ENCODE peak calls at places on chromosomes 6 and 20, in six cellular contexts. One of them, this sample, is unnamed.

GRCh38 chr20:63955281-63955845 is 853 bp downstream of the UCKL1 start:
- DNase-seq in lung: no peak
- DNase-seq in GM23248: peak; percentile 69
- DNase-seq in Peyer's patch: no peak
- DNase-seq in sigmoid colon: no peak
- DNase-seq in Panc1: no peak
- DNase-seq in this sample: peak; percentile 87

GRCh38 chr6:117761610-117762009 is 86.3 kb downstream of the NUS1 start:
- DNase-seq in GM23248: no peak
- DNase-seq in Panc1: no peak
- DNase-seq in lung: no peak
- DNase-seq in sigmoid colon: no peak
- DNase-seq in Peyer's patch: no peak
- DNase-seq in this sample: no peak

GRCh38 chr20:10040070-10040970 is 5.5 kb downstream of the ANKEF1 start:
- DNase-seq in Peyer's patch: no peak
- DNase-seq in lung: no peak
- DNase-seq in GM23248: peak; percentile 73
- DNase-seq in Panc1: peak; percentile 85
- DNase-seq in sigmoid colon: no peak
- DNase-seq in this sample: no peak

GRCh38 chr20:32982617-32983458 is 21.4 kb downstream of the SUN5 start:
- DNase-seq in sigmoid colon: no peak
- DNase-seq in Peyer's patch: peak; percentile 49
- DNase-seq in GM23248: no peak
- DNase-seq in Panc1: no peak
- DNase-seq in lung: no peak
- DNase-seq in this sample: peak; percentile 78

GRCh38 chr20:6282642-6283041 is 159.8 kb upstream of the FERMT1 start:
- DNase-seq in Panc1: no peak
- DNase-seq in sigmoid colon: no peak
- DNase-seq in Peyer's patch: no peak
- DNase-seq in GM23248: no peak
- DNase-seq in lung: no peak
- DNase-seq in this sample: no peak

GRCh38 chr20:21534453-21534852 is 20.6 kb upstream of the NKX2-2 start:
- DNase-seq in lung: peak; percentile 54
- DNase-seq in GM23248: no peak
- DNase-seq in Peyer's patch: no peak
- DNase-seq in Panc1: no peak
- DNase-seq in sigmoid colon: no peak
- DNase-seq in this sample: no peak

GRCh38 chr20:37846573-37846972 is 56.4 kb upstream of the VSTM2L start:
- DNase-seq in GM23248: no peak
- DNase-seq in lung: no peak
- DNase-seq in Peyer's patch: no peak
- DNase-seq in sigmoid colon: no peak
- DNase-seq in Panc1: no peak
- DNase-seq in this sample: peak; percentile 78

GRCh38 chr6:26537846-26538571 is at the start of gene HMGN4:
- DNase-seq in GM23248: peak; percentile 95
- DNase-seq in sigmoid colon: peak; percentile 94
- DNase-seq in Panc1: peak; percentile 92
- DNase-seq in lung: peak; percentile 77
- DNase-seq in Peyer's patch: peak; percentile 85
- DNase-seq in this sample: peak; percentile 85

GRCh38 chr6:13766201-13766634 is 48.1 kb downstream of the MCUR1 start:
- DNase-seq in lung: no peak
- DNase-seq in GM23248: peak; percentile 80
- DNase-seq in Panc1: no peak
- DNase-seq in sigmoid colon: peak; percentile 41
- DNase-seq in Peyer's patch: no peak
- DNase-seq in this sample: no peak

GRCh38 chr20:63873477-63873971 is 8.5 kb downstream of the TPD52L2 start:
- DNase-seq in GM23248: peak; percentile 93
- DNase-seq in Panc1: peak; percentile 77
- DNase-seq in Peyer's patch: no peak
- DNase-seq in lung: peak; percentile 66
- DNase-seq in sigmoid colon: peak; percentile 82
- DNase-seq in this sample: peak; percentile 91

GRCh38 chr20:31790401-31790800 is 28.8 kb upstream of the MYLK2 start:
- DNase-seq in sigmoid colon: no peak
- DNase-seq in Panc1: no peak
- DNase-seq in Peyer's patch: no peak
- DNase-seq in lung: no peak
- DNase-seq in GM23248: peak; percentile 14
- DNase-seq in this sample: no peak

GRCh38 chr6:53794073-53794719 is 609 bp upstream of the LRRC1 start:
- DNase-seq in Peyer's patch: peak; percentile 87
- DNase-seq in lung: peak; percentile 41
- DNase-seq in GM23248: peak; percentile 92
- DNase-seq in Panc1: peak; percentile 61
- DNase-seq in sigmoid colon: peak; percentile 86
- DNase-seq in this sample: peak; percentile 73

GRCh38 chr20:41475507-41475906 is 108.9 kb upstream of the EMILIN3 start:
- DNase-seq in GM23248: peak; percentile 21
- DNase-seq in lung: no peak
- DNase-seq in Panc1: no peak
- DNase-seq in Peyer's patch: no peak
- DNase-seq in sigmoid colon: no peak
- DNase-seq in this sample: no peak

GRCh38 chr6:137488736-137489409 is 5.3 kb downstream of the OLIG3 start:
- DNase-seq in sigmoid colon: peak; percentile 63
- DNase-seq in lung: no peak
- DNase-seq in Peyer's patch: no peak
- DNase-seq in Panc1: no peak
- DNase-seq in GM23248: no peak
- DNase-seq in this sample: no peak

GRCh38 chr6:136964368-136964767 is 42.3 kb downstream of the SLC35D3 start:
- DNase-seq in Peyer's patch: peak; percentile 76
- DNase-seq in Panc1: no peak
- DNase-seq in lung: no peak
- DNase-seq in sigmoid colon: no peak
- DNase-seq in GM23248: no peak
- DNase-seq in this sample: no peak

GRCh38 chr20:2840967-2841531 is 504 bp downstream of the VPS16 start:
- DNase-seq in sigmoid colon: peak; percentile 86
- DNase-seq in Peyer's patch: peak; percentile 73
- DNase-seq in Panc1: no peak
- DNase-seq in lung: peak; percentile 56
- DNase-seq in GM23248: peak; percentile 85
- DNase-seq in this sample: no peak

GRCh38 chr6:91152824-91153223 is 566.0 kb upstream of the MAP3K7 start:
- DNase-seq in Panc1: no peak
- DNase-seq in lung: no peak
- DNase-seq in Peyer's patch: no peak
- DNase-seq in GM23248: no peak
- DNase-seq in sigmoid colon: no peak
- DNase-seq in this sample: no peak

GRCh38 chr6:47306887-47307286 is 2.8 kb downstream of the TNFRSF21 start:
- DNase-seq in Peyer's patch: no peak
- DNase-seq in lung: no peak
- DNase-seq in sigmoid colon: no peak
- DNase-seq in GM23248: peak; percentile 7
- DNase-seq in Panc1: no peak
- DNase-seq in this sample: no peak

GRCh38 chr6:161242779-161243693 is 30.8 kb downstream of the AGPAT4 start:
- DNase-seq in lung: no peak
- DNase-seq in Panc1: no peak
- DNase-seq in Peyer's patch: no peak
- DNase-seq in sigmoid colon: peak; percentile 60
- DNase-seq in GM23248: peak; percentile 95
- DNase-seq in this sample: no peak

GRCh38 chr6:16799279-16800193 is 38.3 kb upstream of the ATXN1 start:
- DNase-seq in Peyer's patch: no peak
- DNase-seq in GM23248: peak; percentile 83
- DNase-seq in lung: no peak
- DNase-seq in sigmoid colon: no peak
- DNase-seq in Panc1: peak; percentile 12
- DNase-seq in this sample: no peak

GRCh38 chr20:62980970-62981369 is 25.8 kb downstream of the BHLHE23 start:
- DNase-seq in GM23248: peak; percentile 64
- DNase-seq in sigmoid colon: no peak
- DNase-seq in lung: no peak
- DNase-seq in Peyer's patch: no peak
- DNase-seq in Panc1: no peak
- DNase-seq in this sample: no peak

GRCh38 chr6:44332585-44332984 is 9.9 kb upstream of the SPATS1 start:
- DNase-seq in GM23248: peak; percentile 43
- DNase-seq in sigmoid colon: no peak
- DNase-seq in Panc1: no peak
- DNase-seq in Peyer's patch: no peak
- DNase-seq in lung: no peak
- DNase-seq in this sample: no peak

GRCh38 chr20:40319741-40320499 is 369.1 kb downstream of the MAFB start:
- DNase-seq in sigmoid colon: no peak
- DNase-seq in GM23248: no peak
- DNase-seq in Panc1: no peak
- DNase-seq in Peyer's patch: no peak
- DNase-seq in lung: no peak
- DNase-seq in this sample: no peak

GRCh38 chr20:57695940-57696339 is 13.9 kb downstream of the PMEPA1 start:
- DNase-seq in Peyer's patch: no peak
- DNase-seq in sigmoid colon: no peak
- DNase-seq in lung: no peak
- DNase-seq in GM23248: no peak
- DNase-seq in Panc1: no peak
- DNase-seq in this sample: no peak

GRCh38 chr20:47258745-47259695 is 97.5 kb downstream of the ZMYND8 start:
- DNase-seq in GM23248: peak; percentile 48
- DNase-seq in sigmoid colon: no peak
- DNase-seq in Panc1: no peak
- DNase-seq in lung: no peak
- DNase-seq in Peyer's patch: no peak
- DNase-seq in this sample: no peak

GRCh38 chr6:113858067-113858604 is 991 bp downstream of the MARCKS start:
- DNase-seq in Panc1: no peak
- DNase-seq in sigmoid colon: peak; percentile 78
- DNase-seq in Peyer's patch: peak; percentile 77
- DNase-seq in GM23248: peak; percentile 67
- DNase-seq in lung: no peak
- DNase-seq in this sample: peak; percentile 58

GRCh38 chr6:1527098-1527497 is 82.6 kb upstream of the FOXC1 start:
- DNase-seq in Panc1: no peak
- DNase-seq in sigmoid colon: no peak
- DNase-seq in lung: no peak
- DNase-seq in GM23248: peak; percentile 37
- DNase-seq in Peyer's patch: no peak
- DNase-seq in this sample: no peak

GRCh38 chr6:70520575-70520974 is 46.2 kb upstream of the SDHAF4 start:
- DNase-seq in GM23248: peak; percentile 37
- DNase-seq in Panc1: peak; percentile 8
- DNase-seq in sigmoid colon: no peak
- DNase-seq in lung: no peak
- DNase-seq in Peyer's patch: no peak
- DNase-seq in this sample: no peak

DNA sequence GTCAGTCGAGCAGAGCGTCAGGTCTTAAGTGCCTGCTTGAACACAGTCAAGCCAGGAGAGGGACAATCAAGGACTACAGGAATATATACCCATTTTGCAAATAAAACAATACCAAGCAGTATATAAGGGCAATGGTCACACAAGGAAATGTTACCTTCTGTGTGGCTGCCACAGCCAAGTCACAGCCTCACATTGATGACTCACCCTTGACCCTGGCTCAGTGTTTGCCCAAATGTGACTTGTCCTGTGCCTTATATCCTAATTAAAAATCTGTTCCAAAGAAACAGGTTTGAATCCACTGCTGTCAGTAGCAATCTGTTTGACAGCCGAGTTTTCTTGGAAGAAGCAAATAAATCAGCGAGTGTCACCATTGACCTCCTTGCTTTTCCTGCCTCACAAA is 34.3 kb downstream of the C6orf89 start:
- DNase-seq in sigmoid colon: no peak
- DNase-seq in Peyer's patch: no peak
- DNase-seq in lung: no peak
- DNase-seq in GM23248: no peak
- DNase-seq in Panc1: no peak
- DNase-seq in this sample: no peak
- H3K4me1 ChIP-seq in sigmoid colon: no peaks in the 10 kb centered on the region
- H3K4me1 ChIP-seq in Peyer's patch: no peaks in the 10 kb centered on the region
- H3K4me1 ChIP-seq in lung: peaks cover 15% of the 10 kb centered on the region
- H3K4me1 ChIP-seq in GM23248: peaks cover 70% of the 10 kb centered on the region
- H3K4me1 ChIP-seq in Panc1: peaks cover 2% of the 10 kb centered on the region
- H3K4me1 ChIP-seq in this sample: no peaks in the 10 kb centered on the region

GRCh38 chr6:131831886-131832285 is 24.1 kb downstream of the ENPP1 start:
- DNase-seq in GM23248: no peak
- DNase-seq in Peyer's patch: no peak
- DNase-seq in lung: no peak
- DNase-seq in Panc1: no peak
- DNase-seq in sigmoid colon: no peak
- DNase-seq in this sample: no peak
- H3K27ac ChIP-seq in GM23248: no peak overlapping the region
- H3K27ac ChIP-seq in Peyer's patch: no peak overlapping the region
- H3K27ac ChIP-seq in lung: no peak overlapping the region
- H3K27ac ChIP-seq in Panc1: no peak overlapping the region
- H3K27ac ChIP-seq in sigmoid colon: no peak overlapping the region
- H3K27ac ChIP-seq in this sample: no peak overlapping the region

DNA sequence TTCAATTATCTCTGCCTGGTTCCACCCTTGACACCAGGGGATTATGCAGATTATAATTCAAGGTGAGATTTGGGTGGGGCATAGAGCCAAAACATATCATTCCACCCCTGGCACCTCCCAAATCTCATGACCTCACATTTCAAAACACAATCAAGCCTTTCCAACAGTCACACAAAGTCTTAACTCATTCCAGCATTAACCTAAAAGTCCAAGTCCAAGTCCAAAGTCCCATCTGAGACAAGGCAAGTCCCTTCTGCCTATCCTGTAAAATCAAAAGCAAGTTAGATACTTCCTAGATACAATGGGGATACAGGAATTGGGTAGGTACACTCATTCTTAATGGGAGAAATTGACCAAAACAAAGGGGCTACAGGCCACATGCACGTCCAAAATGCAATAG is 73.7 kb upstream of the SLC24A3 start:
- DNase-seq in Panc1: no peak
- DNase-seq in Peyer's patch: no peak
- DNase-seq in sigmoid colon: no peak
- DNase-seq in GM23248: no peak
- DNase-seq in lung: no peak
- DNase-seq in this sample: no peak
- H3K9me3 ChIP-seq in Panc1: no peaks in the 10 kb centered on the region
- H3K9me3 ChIP-seq in Peyer's patch: no peaks in the 10 kb centered on the region
- H3K9me3 ChIP-seq in sigmoid colon: no peaks in the 10 kb centered on the region
- H3K9me3 ChIP-seq in GM23248: no peaks in the 10 kb centered on the region
- H3K9me3 ChIP-seq in lung: peaks cover 4% of the 10 kb centered on the region
- H3K9me3 ChIP-seq in this sample: no peaks in the 10 kb centered on the region

DNA sequence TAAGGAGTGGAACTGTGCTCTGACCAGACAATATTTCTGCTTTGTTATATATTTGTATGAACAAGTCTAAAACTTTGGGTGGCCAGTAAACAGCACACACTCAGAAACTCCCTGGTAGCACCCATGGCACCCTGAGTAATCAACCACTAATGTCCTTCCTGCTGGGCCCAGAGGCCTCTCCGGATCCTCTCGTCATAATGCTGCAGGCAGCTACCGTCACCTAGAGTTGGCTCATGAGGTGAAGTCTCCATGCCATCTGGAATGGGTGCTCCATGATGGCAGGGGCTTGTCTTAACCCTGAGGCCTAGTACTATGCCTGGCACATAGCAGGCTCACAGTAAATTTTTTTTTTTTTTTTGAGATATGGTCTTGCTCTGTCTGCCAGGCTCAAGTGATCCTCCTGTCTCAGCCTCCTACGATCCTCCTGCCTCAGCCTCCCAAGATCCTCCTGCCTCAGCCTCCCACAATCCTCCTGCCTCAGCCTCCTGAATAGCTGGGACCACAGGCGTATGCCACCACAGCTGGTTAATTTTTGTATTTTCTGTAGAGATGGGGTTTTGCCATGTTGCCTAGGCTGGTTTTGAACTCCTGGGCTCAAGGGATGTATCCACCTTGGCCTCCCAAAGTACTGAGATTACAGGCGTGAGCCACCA is 3.0 kb upstream of the SDCBP2 start:
- DNase-seq in Peyer's patch: peak; percentile 18
- DNase-seq in lung: peak; percentile 22
- DNase-seq in GM23248: no peak
- DNase-seq in sigmoid colon: no peak
- DNase-seq in Panc1: no peak
- DNase-seq in this sample: no peak
- H3K4me1 ChIP-seq in Peyer's patch: peaks cover 36% of the 10 kb centered on the region
- H3K4me1 ChIP-seq in lung: peaks cover 18% of the 10 kb centered on the region
- H3K4me1 ChIP-seq in GM23248: peaks cover 41% of the 10 kb centered on the region
- H3K4me1 ChIP-seq in sigmoid colon: no peaks in the 10 kb centered on the region
- H3K4me1 ChIP-seq in Panc1: peaks cover 32% of the 10 kb centered on the region
- H3K4me1 ChIP-seq in this sample: peaks cover 42% of the 10 kb centered on the region